ENCODE peak calls at places on chromosomes 5 and 9, in nine cellular contexts. D, B, J, F, U, G, E, R and Z are unnamed samples.

GRCh38 chr5:75340714-75341478 is 3.9 kb downstream of the HMGCR start:
- DNase-seq in D (no peak), B (no peak), J (no peak), F (no peak), U (peak; percentile 90), G (no peak), E (no peak), R (no peak), Z (no peak)

GRCh38 chr5:35096933-35097332 is 49.2 kb upstream of the AGXT2 start:
- DNase-seq in D (no peak), B (no peak), J (no peak), F (no peak), U (no peak), G (no peak), E (no peak), R (no peak), Z (no peak)

GRCh38 chr5:170920196-170920595 is 58.4 kb downstream of the RANBP17 start:
- DNase-seq in D (no peak), B (no peak), J (peak; percentile 14), F (no peak), U (peak; percentile 22), G (no peak), E (no peak), R (no peak), Z (no peak)

GRCh38 chr9:100474082-100474949 is 1.4 kb downstream of the TMEFF1 start:
- DNase-seq in D (no peak), B (no peak), J (no peak), F (no peak), U (peak; percentile 9), G (no peak), E (no peak), R (no peak), Z (no peak)

GRCh38 chr5:92687793-92688467 is 893.1 kb downstream of the NR2F1-AS1 start:
- DNase-seq in D (no peak), B (no peak), J (peak; percentile 78), F (no peak), U (peak; percentile 8), G (no peak), E (no peak), R (no peak), Z (peak; percentile 38)

GRCh38 chr5:43039468-43040286 is 442 bp downstream of the ANXA2R start:
- DNase-seq in D (peak; percentile 48), B (peak; percentile 86), J (peak; percentile 83), F (peak; percentile 27), U (no peak), G (peak; percentile 69), E (peak; percentile 61), R (peak; percentile 53), Z (peak; percentile 80)

GRCh38 chr5:172492097-172492840 is 37.9 kb upstream of the SH3PXD2B start:
- DNase-seq in D (no peak), B (peak; percentile 14), J (no peak), F (no peak), U (no peak), G (peak; percentile 10), E (no peak), R (no peak), Z (no peak)

GRCh38 chr5:112653638-112654037 is 84.0 kb upstream of the APC start:
- DNase-seq in D (no peak), B (no peak), J (no peak), F (no peak), U (no peak), G (no peak), E (no peak), R (no peak), Z (no peak)

GRCh38 chr5:95760291-95761191 is 29.4 kb downstream of the RHOBTB3 start:
- DNase-seq in D (no peak), B (no peak), J (peak; percentile 99), F (no peak), U (peak; percentile 65), G (no peak), E (no peak), R (no peak), Z (no peak)

GRCh38 chr5:1784197-1785050 is 15.2 kb downstream of the MRPL36 start:
- DNase-seq in D (no peak), B (peak; percentile 34), J (no peak), F (no peak), U (no peak), G (no peak), E (no peak), R (no peak), Z (peak; percentile 25)

GRCh38 chr5:117761190-117761589 is 1186.6 kb upstream of the SEMA6A start:
- DNase-seq in D (no peak), B (no peak), J (no peak), F (no peak), U (no peak), G (no peak), E (no peak), R (no peak), Z (no peak)

GRCh38 chr5:178460598-178461425 is 129.4 kb downstream of the COL23A1 start:
- DNase-seq in D (peak; percentile 66), B (peak; percentile 85), J (peak; percentile 2), F (peak; percentile 65), U (no peak), G (peak; percentile 77), E (peak; percentile 37), R (peak; percentile 11), Z (peak; percentile 83)

GRCh38 chr5:178460174-178460573 is 130.0 kb downstream of the COL23A1 start:
- DNase-seq in D (no peak), B (peak; percentile 13), J (no peak), F (no peak), U (no peak), G (no peak), E (no peak), R (no peak), Z (no peak)

GRCh38 chr5:178463321-178464155 is 126.7 kb downstream of the COL23A1 start:
- DNase-seq in D (no peak), B (peak; percentile 19), J (no peak), F (no peak), U (no peak), G (no peak), E (no peak), R (no peak), Z (no peak)

GRCh38 chr5:178462846-178463245 is 127.3 kb downstream of the COL23A1 start:
- DNase-seq in D (no peak), B (peak; percentile 41), J (no peak), F (no peak), U (no peak), G (no peak), E (no peak), R (no peak), Z (no peak)

GRCh38 chr5:178461426-178461730 is 128.8 kb downstream of the COL23A1 start:
- DNase-seq in D (no peak), B (no peak), J (no peak), F (no peak), U (no peak), G (no peak), E (no peak), R (no peak), Z (no peak)
- TF ChIP-seq CTCF in D (no peak), B (no peak), J (no peak), F (no peak), U (no peak), G (no peak), E (no peak), R (no peak), Z (no peak)

GRCh38 chr9:89000281-89000875 is 9.1 kb downstream of the S1PR3 start:
- DNase-seq in D (no peak), B (no peak), J (no peak), F (peak; percentile 49), U (no peak), G (no peak), E (no peak), R (no peak), Z (no peak)

GRCh38 chr9:89000973-89001916 is 10.0 kb downstream of the S1PR3 start:
- DNase-seq in D (peak; percentile 86), B (peak; percentile 89), J (peak; percentile 81), F (peak; percentile 90), U (peak; percentile 61), G (peak; percentile 89), E (peak; percentile 90), R (peak; percentile 65), Z (peak; percentile 74)

GRCh38 chr9:88997646-88998045 is 6.4 kb downstream of the S1PR3 start:
- DNase-seq in D (no peak), B (no peak), J (no peak), F (no peak), U (no peak), G (no peak), E (no peak), R (no peak), Z (no peak)

GRCh38 chr9:88998506-88998905 is 7.2 kb downstream of the S1PR3 start:
- DNase-seq in D (no peak), B (no peak), J (no peak), F (no peak), U (no peak), G (no peak), E (no peak), R (no peak), Z (no peak)

GRCh38 chr9:88998911-88999310 is 7.6 kb downstream of the S1PR3 start:
- DNase-seq in D (peak; percentile 55), B (peak; percentile 60), J (no peak), F (peak; percentile 63), U (no peak), G (peak; percentile 43), E (peak; percentile 68), R (no peak), Z (no peak)
- H3K4me1 ChIP-seq in D (peaks cover 80% of the 10 kb centered on the region), B (peaks cover 13% of the 10 kb centered on the region), J (peaks cover 24% of the 10 kb centered on the region), F (peaks cover 33% of the 10 kb centered on the region), U (peaks cover 4% of the 10 kb centered on the region), G (no peaks in the 10 kb centered on the region), E (peaks cover 5% of the 10 kb centered on the region), R (peaks cover 6% of the 10 kb centered on the region), Z (no peaks in the 10 kb centered on the region)

GRCh38 chr9:129676970-129677369 is 11.5 kb downstream of the PRRX2 start:
- DNase-seq in D (no peak), B (no peak), J (no peak), F (no peak), U (no peak), G (no peak), E (no peak), R (no peak), Z (no peak)
- TF ChIP-seq CTCF in D (no peak), B (no peak), J (no peak), F (no peak), U (no peak), G (no peak), E (no peak), R (no peak), Z (no peak)

GRCh38 chr5:87949665-87950640 is 318.7 kb downstream of the TMEM161B start:
- DNase-seq in D (no peak), B (no peak), J (no peak), F (no peak), U (no peak), G (no peak), E (no peak), R (no peak), Z (no peak)
- H3K4me1 ChIP-seq in D (no peaks in the 10 kb centered on the region), B (no peaks in the 10 kb centered on the region), J (no peaks in the 10 kb centered on the region), F (no peaks in the 10 kb centered on the region), U (no peaks in the 10 kb centered on the region), G (no peaks in the 10 kb centered on the region), E (no peaks in the 10 kb centered on the region), R (no peaks in the 10 kb centered on the region), Z (no peaks in the 10 kb centered on the region)

GRCh38 chr9:124357591-124358361 is 57.5 kb downstream of the PSMB7 start:
- DNase-seq in D (no peak), B (no peak), J (no peak), F (no peak), U (no peak), G (no peak), E (no peak), R (no peak), Z (no peak)
- TF ChIP-seq CTCF in D (peak; percentile 8), B (no peak), J (no peak), F (no peak), U (peak; percentile 4), G (no peak), E (no peak), R (no peak), Z (no peak)

GRCh38 chr5:97131139-97131710 is 11.2 kb downstream of the LIX1 start:
- DNase-seq in D (no peak), B (no peak), J (peak; percentile 56), F (no peak), U (peak; percentile 27), G (no peak), E (no peak), R (no peak), Z (no peak)
- H3K4me1 ChIP-seq in D (no peaks in the 10 kb centered on the region), B (no peaks in the 10 kb centered on the region), J (no peaks in the 10 kb centered on the region), F (no peaks in the 10 kb centered on the region), U (no peaks in the 10 kb centered on the region), G (no peaks in the 10 kb centered on the region), E (no peaks in the 10 kb centered on the region), R (no peaks in the 10 kb centered on the region), Z (no peaks in the 10 kb centered on the region)